ENCODE peak calls at places on chromosomes 1 and 21, in nine cellular contexts. W, J, E, S, Y, C, B, V and P are unnamed samples.

GRCh38 chr1:179785025-179785424 is 41.9 kb downstream of the FAM163A start:
- DNase-seq in W (no peak), J (no peak), E (no peak), S (no peak), Y (no peak), C (no peak), B (no peak), V (no peak), P (no peak)

GRCh38 chr1:110718452-110718851 is 43.7 kb upstream of the KCNA3 start:
- DNase-seq in W (no peak), J (peak), E (no peak), S (no peak), Y (no peak), C (peak), B (no peak), V (no peak), P (no peak)

GRCh38 chr1:67823645-67824044 is 9.6 kb downstream of the GNG12 start:
- DNase-seq in W (no peak), J (no peak), E (no peak), S (no peak), Y (no peak), C (no peak), B (no peak), V (no peak), P (no peak)

GRCh38 chr1:20153000-20153418 is 13.9 kb downstream of the PLA2G2F start:
- DNase-seq in W (peak), J (peak), E (no peak), S (no peak), Y (no peak), C (peak), B (no peak), V (no peak), P (no peak)

GRCh38 chr1:33085332-33085731 is 4.4 kb downstream of the AZIN2 start:
- DNase-seq in W (no peak), J (no peak), E (no peak), S (no peak), Y (no peak), C (no peak), B (no peak), V (no peak), P (no peak)

GRCh38 chr1:162252209-162252608 is 124.4 kb downstream of the SPATA46 start:
- DNase-seq in W (no peak), J (no peak), E (no peak), S (no peak), Y (no peak), C (no peak), B (no peak), V (no peak), P (no peak)

GRCh38 chr1:94418664-94419655 is 771 bp downstream of the ABCD3 start:
- DNase-seq in W (peak), J (peak), E (peak), S (peak), Y (peak), C (peak), B (peak), V (peak), P (no peak)

GRCh38 chr21:15058718-15059316 is 6.0 kb downstream of the NRIP1 start:
- DNase-seq in W (no peak), J (no peak), E (no peak), S (peak), Y (no peak), C (no peak), B (no peak), V (peak), P (no peak)

GRCh38 chr1:30185313-30185712 is 538.1 kb downstream of the MATN1 start:
- DNase-seq in W (no peak), J (no peak), E (no peak), S (no peak), Y (no peak), C (no peak), B (peak), V (no peak), P (no peak)

GRCh38 chr1:2556277-2557145 is at the start of gene TNFRSF14:
- DNase-seq in W (peak), J (peak), E (peak), S (no peak), Y (no peak), C (peak), B (no peak), V (peak), P (no peak)

GRCh38 chr1:209249280-209249670 is 334.2 kb upstream of the CAMK1G start:
- DNase-seq in W (no peak), J (no peak), E (no peak), S (no peak), Y (no peak), C (no peak), B (no peak), V (no peak), P (no peak)

GRCh38 chr1:1230656-1231399 is 973 bp downstream of the SDF4 start:
- DNase-seq in W (no peak), J (no peak), E (peak), S (peak), Y (no peak), C (no peak), B (no peak), V (peak), P (no peak)

GRCh38 chr1:193705473-193706074 is 519.2 kb upstream of the B3GALT2 start:
- DNase-seq in W (no peak), J (no peak), E (no peak), S (no peak), Y (no peak), C (no peak), B (no peak), V (no peak), P (no peak)

GRCh38 chr1:6220236-6220635 is 14.3 kb downstream of the RNF207 start:
- DNase-seq in W (no peak), J (no peak), E (no peak), S (no peak), Y (no peak), C (no peak), B (no peak), V (no peak), P (no peak)

GRCh38 chr1:36524359-36525062 is 41.8 kb upstream of the CSF3R start:
- DNase-seq in W (no peak), J (no peak), E (no peak), S (no peak), Y (no peak), C (no peak), B (peak), V (no peak), P (no peak)

GRCh38 chr1:231666220-231666956 is 39.8 kb downstream of the DISC1 start:
- DNase-seq in W (no peak), J (no peak), E (no peak), S (no peak), Y (no peak), C (no peak), B (no peak), V (no peak), P (no peak)

GRCh38 chr1:55988963-55989452 is 590.4 kb downstream of the PLPP3 start:
- DNase-seq in W (no peak), J (no peak), E (no peak), S (no peak), Y (no peak), C (no peak), B (no peak), V (no peak), P (no peak)

GRCh38 chr1:42010381-42010780 is 91.7 kb upstream of the HIVEP3 start:
- DNase-seq in W (no peak), J (no peak), E (no peak), S (no peak), Y (no peak), C (no peak), B (no peak), V (no peak), P (no peak)

GRCh38 chr21:28224191-28224755 is 768.4 kb downstream of the LTN1 start:
- DNase-seq in W (no peak), J (no peak), E (no peak), S (no peak), Y (no peak), C (no peak), B (no peak), V (no peak), P (no peak)

GRCh38 chr1:88773540-88774150 is 89.6 kb downstream of the PKN2 start:
- DNase-seq in W (no peak), J (no peak), E (peak), S (no peak), Y (no peak), C (no peak), B (peak), V (no peak), P (no peak)

GRCh38 chr1:222754386-222755139 is 17.6 kb downstream of the FAM177B start:
- DNase-seq in W (peak), J (peak), E (no peak), S (no peak), Y (no peak), C (peak), B (peak), V (no peak), P (no peak)

GRCh38 chr1:171265686-171266085 is 17.4 kb downstream of the FMO1 start:
- DNase-seq in W (no peak), J (no peak), E (no peak), S (no peak), Y (no peak), C (no peak), B (no peak), V (no peak), P (no peak)

GRCh38 chr1:31238986-31239613 is 587 bp downstream of the NKAIN1 start:
- DNase-seq in W (no peak), J (no peak), E (peak), S (no peak), Y (no peak), C (no peak), B (no peak), V (peak), P (no peak)

GRCh38 chr1:30679976-30680305 is 43.4 kb downstream of the MATN1 start:
- DNase-seq in W (no peak), J (no peak), E (no peak), S (no peak), Y (no peak), C (no peak), B (no peak), V (no peak), P (no peak)

GRCh38 chr1:51693420-51694144 is 76.7 kb downstream of the OSBPL9 start:
- DNase-seq in W (no peak), J (no peak), E (no peak), S (peak), Y (no peak), C (no peak), B (no peak), V (peak), P (no peak)

GRCh38 chr1:44389437-44389836 is 15.6 kb upstream of the RNF220 start:
- DNase-seq in W (no peak), J (no peak), E (no peak), S (no peak), Y (no peak), C (no peak), B (no peak), V (no peak), P (no peak)

GRCh38 chr1:111833334-111833733 is 77.6 kb downstream of the DDX20 start:
- DNase-seq in W (no peak), J (no peak), E (no peak), S (no peak), Y (no peak), C (no peak), B (no peak), V (no peak), P (no peak)

GRCh38 chr21:41167348-41168342 is at the start of gene BACE2:
- DNase-seq in W (peak), J (peak), E (peak), S (peak), Y (no peak), C (peak), B (peak), V (peak), P (no peak)

GRCh38 chr1:199282910-199283309 is 644.1 kb downstream of the PTPRC start:
- DNase-seq in W (no peak), J (no peak), E (no peak), S (no peak), Y (no peak), C (no peak), B (no peak), V (peak), P (no peak)

GRCh38 chr1:15849775-15850449 is 2.4 kb downstream of the SPEN start:
- DNase-seq in W (peak), J (peak), E (peak), S (peak), Y (peak), C (peak), B (peak), V (peak), P (no peak)

GRCh38 chr21:37917612-37918011 is 1.4 kb upstream of the KCNJ6 start:
- DNase-seq in W (no peak), J (no peak), E (no peak), S (no peak), Y (no peak), C (no peak), B (no peak), V (no peak), P (no peak)

GRCh38 chr21:35565204-35565611 is 495.1 kb downstream of the SETD4 start:
- DNase-seq in W (peak), J (peak), E (no peak), S (no peak), Y (no peak), C (peak), B (peak), V (peak), P (no peak)

GRCh38 chr21:20026517-20026916 is 971.7 kb upstream of the NCAM2 start:
- DNase-seq in W (no peak), J (no peak), E (no peak), S (no peak), Y (no peak), C (no peak), B (no peak), V (no peak), P (no peak)

GRCh38 chr1:55575571-55576279 is 360.6 kb upstream of the USP24 start:
- DNase-seq in W (no peak), J (peak), E (peak), S (no peak), Y (no peak), C (no peak), B (no peak), V (no peak), P (no peak)

GRCh38 chr1:65584399-65584798 is 163.9 kb downstream of the LEPR start:
- DNase-seq in W (no peak), J (no peak), E (no peak), S (no peak), Y (no peak), C (no peak), B (no peak), V (no peak), P (no peak)

GRCh38 chr1:170735366-170736263 is 71.7 kb downstream of the PRRX1 start:
- DNase-seq in W (no peak), J (no peak), E (no peak), S (no peak), Y (no peak), C (no peak), B (no peak), V (no peak), P (no peak)

GRCh38 chr1:192610114-192610958 is 25.6 kb upstream of the RGS13 start:
- DNase-seq in W (no peak), J (no peak), E (no peak), S (peak), Y (peak), C (no peak), B (no peak), V (peak), P (no peak)

GRCh38 chr1:1665815-1666251 is 7.0 kb upstream of the CDK11B start:
- DNase-seq in W (peak), J (no peak), E (no peak), S (no peak), Y (no peak), C (no peak), B (peak), V (no peak), P (no peak)

GRCh38 chr1:244052728-244053312 is 1.7 kb downstream of the ZBTB18 start:
- DNase-seq in W (no peak), J (no peak), E (no peak), S (no peak), Y (no peak), C (no peak), B (no peak), V (no peak), P (no peak)

GRCh38 chr1:28249013-28249870 is 10.1 kb upstream of the SESN2 start:
- DNase-seq in W (peak), J (peak), E (peak), S (peak), Y (no peak), C (peak), B (no peak), V (no peak), P (no peak)

GRCh38 chr1:28249879-28250295 is 9.4 kb upstream of the SESN2 start:
- DNase-seq in W (no peak), J (no peak), E (no peak), S (no peak), Y (no peak), C (no peak), B (no peak), V (no peak), P (no peak)

GRCh38 chr1:28246427-28246832 is 10.5 kb downstream of the ATP5IF1 start:
- DNase-seq in W (peak), J (no peak), E (peak), S (no peak), Y (no peak), C (no peak), B (no peak), V (peak), P (no peak)

GRCh38 chr1:28248273-28249012 is 10.9 kb upstream of the SESN2 start:
- DNase-seq in W (peak), J (peak), E (peak), S (peak), Y (peak), C (peak), B (peak), V (peak), P (no peak)

DNA sequence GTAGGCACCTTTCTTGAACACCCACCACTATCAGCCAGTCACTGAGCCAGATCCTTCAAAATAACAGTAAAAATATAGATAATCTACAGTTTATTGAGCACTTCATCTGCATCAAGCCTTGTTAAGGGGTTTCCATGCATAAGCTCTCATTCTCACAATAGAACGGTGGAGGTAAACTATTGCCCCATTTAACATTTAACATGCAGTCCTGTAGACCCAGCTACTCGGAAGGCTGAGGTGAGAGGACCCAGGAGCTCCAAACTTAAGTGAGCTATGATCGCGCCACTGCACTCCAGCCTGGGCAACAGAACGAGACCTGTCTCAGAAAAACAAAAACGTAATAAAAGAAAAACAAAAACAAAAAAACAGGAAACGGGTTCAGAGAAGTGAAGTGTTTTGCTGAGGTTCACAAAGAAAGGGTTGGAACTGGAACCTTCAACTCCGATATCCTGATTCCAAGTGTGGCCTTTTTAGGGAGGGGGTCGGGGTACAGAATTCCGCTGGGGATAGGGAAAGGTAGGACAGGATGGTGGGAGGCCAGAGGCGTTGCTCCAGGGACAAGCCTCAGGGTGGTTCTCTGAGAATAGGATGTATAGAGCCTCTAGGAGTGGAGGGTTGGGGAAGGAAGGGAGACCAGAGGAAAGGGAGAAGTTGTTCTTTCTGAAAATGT is 11.6 kb upstream of the SESN2 start:
- DNase-seq in W (no peak), J (no peak), E (no peak), S (no peak), Y (no peak), C (no peak), B (no peak), V (no peak), P (no peak)
- H3K27ac ChIP-seq in W (peak), J (peak), E (peak), S (peak), Y (peak), C (peak), B (no peak), V (peak), P (no peak)

DNA sequence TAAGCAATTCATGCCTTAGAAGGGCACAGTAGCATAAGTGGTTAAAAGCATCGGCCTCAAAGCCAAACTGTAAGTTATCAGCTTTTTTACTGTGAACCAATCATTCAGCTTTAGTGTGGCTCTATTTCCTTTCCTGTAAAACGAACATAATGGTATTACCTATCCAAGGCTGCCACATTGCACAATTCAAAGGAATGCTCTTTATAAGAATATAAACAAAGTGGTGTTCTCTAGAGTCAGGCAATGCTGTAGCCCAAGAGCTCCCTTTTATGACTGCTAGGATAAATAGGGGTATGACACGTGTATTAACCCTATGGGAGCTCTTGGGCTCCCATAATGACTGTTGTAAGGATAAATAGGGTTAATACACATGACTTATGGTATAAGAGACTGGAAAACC is 25.4 kb downstream of the INTS7 start:
- DNase-seq in W (no peak), J (no peak), E (no peak), S (no peak), Y (no peak), C (no peak), B (no peak), V (no peak), P (no peak)
- H3K27ac ChIP-seq in W (no peak), J (no peak), E (no peak), S (no peak), Y (no peak), C (no peak), B (no peak), V (no peak), P (no peak)

DNA sequence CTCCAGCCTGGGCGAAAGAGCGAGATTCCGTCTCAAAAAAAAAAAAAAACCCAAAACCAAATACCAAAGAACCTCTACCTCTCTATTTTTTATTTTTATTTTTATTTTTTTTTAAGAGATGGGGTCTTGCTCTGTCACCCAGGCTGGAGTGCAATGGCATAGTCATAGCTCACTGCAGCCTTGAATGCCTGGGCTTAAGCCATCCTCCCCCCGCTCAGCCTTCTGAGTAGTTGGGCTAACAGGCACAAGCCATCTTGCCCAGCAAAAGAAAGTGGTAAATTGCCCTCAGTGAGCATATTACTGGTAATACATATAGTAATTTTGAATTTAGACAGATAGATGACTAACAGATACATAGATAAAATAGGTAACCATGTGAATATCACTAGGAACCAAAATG is 77.4 kb downstream of the ASH1L start:
- DNase-seq in W (no peak), J (no peak), E (no peak), S (no peak), Y (no peak), C (no peak), B (no peak), V (no peak), P (no peak)
- H3K27ac ChIP-seq in W (no peak), J (no peak), E (no peak), S (no peak), Y (no peak), C (no peak), B (no peak), V (no peak), P (no peak)

DNA sequence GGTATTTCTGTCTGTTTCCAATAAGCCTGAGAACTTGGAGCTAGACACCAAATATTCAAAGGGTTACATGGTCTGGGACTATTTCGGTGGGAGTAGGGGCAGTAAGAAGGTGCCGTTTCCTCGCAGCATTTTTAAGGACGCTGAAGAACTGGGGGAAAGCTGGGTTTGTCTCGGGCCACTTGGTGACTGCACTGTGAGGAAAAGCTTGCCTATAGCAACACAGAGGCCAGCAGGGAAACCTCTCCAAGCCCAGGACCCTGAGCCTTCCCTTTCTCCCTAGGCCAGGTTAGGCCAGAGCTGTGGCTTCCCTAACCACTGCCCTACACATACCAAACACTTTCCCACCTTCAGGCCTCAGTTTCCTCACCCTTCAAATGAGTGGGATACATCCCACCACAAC is 3.3 kb downstream of the GLIS1 start:
- DNase-seq in W (no peak), J (no peak), E (no peak), S (no peak), Y (no peak), C (no peak), B (no peak), V (no peak), P (no peak)
- H3K27ac ChIP-seq in W (no peak), J (no peak), E (no peak), S (no peak), Y (no peak), C (no peak), B (no peak), V (no peak), P (no peak)